ENCODE peak calls at places on chromosomes 7 and 10, in eight cellular contexts. F is spleen; H is GM13976; J is mammary epithelial cell; Z is CD4-positive, alpha-beta T cell; Y is dorsolateral prefrontal cortex; K is cardiac muscle cell; T is AG04449. V is an unnamed sample.

GRCh38 chr7:76142861-76143260 is 58.8 kb upstream of the SRRM3 start:
- DNase-seq in K (no peak), Y (no peak), T (no peak), Z (no peak), H (no peak), F (no peak), J (no peak), V (no peak)

GRCh38 chr10:91528768-91529167 is 104.1 kb downstream of the PPP1R3C start:
- DNase-seq in Z (no peak), H (no peak), F (no peak), K (no peak), Y (no peak), T (no peak), J (no peak), V (no peak)

GRCh38 chr7:80413395-80413955 is 98.4 kb downstream of the GNAT3 start:
- DNase-seq in F (no peak), Y (no peak), K (no peak), Z (no peak), J (no peak), H (no peak), T (no peak), V (no peak)

GRCh38 chr7:42991024-42991423 is 58.8 kb downstream of the MRPL32 start:
- DNase-seq in Y (no peak), J (no peak), K (no peak), T (no peak), F (no peak), Z (no peak), H (no peak), V (no peak)

GRCh38 chr10:131759347-131759746 is 141.5 kb upstream of the PPP2R2D start:
- DNase-seq in Y (no peak), J (no peak), H (no peak), T (no peak), F (no peak), K (no peak), Z (no peak), V (no peak)

GRCh38 chr7:33692956-33693355 is 212.4 kb upstream of the BMPER start:
- DNase-seq in F (no peak), Z (no peak), K (peak; percentile 73), Y (no peak), J (peak; percentile 6), T (peak; percentile 75), H (no peak), V (no peak)

GRCh38 chr7:40299097-40299496 is 164.3 kb downstream of the SUGCT start:
- DNase-seq in H (no peak), K (peak; percentile 75), T (peak; percentile 62), Z (no peak), J (peak; percentile 87), Y (no peak), F (no peak), V (no peak)

GRCh38 chr10:74681917-74682627 is 144.3 kb upstream of the KAT6B start:
- DNase-seq in Y (no peak), F (no peak), H (no peak), K (peak; percentile 40), J (no peak), Z (no peak), T (no peak), V (no peak)

GRCh38 chr7:128410092-128410665 is 397 bp upstream of the IMPDH1 start:
- DNase-seq in T (no peak), Z (peak; percentile 42), J (peak; percentile 82), F (peak; percentile 92), K (peak; percentile 95), H (peak; percentile 60), Y (no peak), V (peak; percentile 74)

GRCh38 chr7:140342732-140343514 is 55.4 kb downstream of the SLC37A3 start:
- DNase-seq in K (peak; percentile 48), F (peak; percentile 74), T (no peak), H (no peak), Z (no peak), Y (peak; percentile 66), J (peak; percentile 6), V (peak; percentile 13)

GRCh38 chr7:136657332-136657942 is 211.0 kb upstream of the CHRM2 start:
- DNase-seq in Z (no peak), K (no peak), T (no peak), J (no peak), Y (no peak), H (no peak), F (no peak), V (no peak)

GRCh38 chr7:40793132-40793531 is 658.3 kb downstream of the SUGCT start:
- DNase-seq in T (peak; percentile 37), Z (no peak), F (no peak), Y (no peak), K (no peak), H (no peak), J (no peak), V (no peak)

GRCh38 chr7:107597582-107597916 is 17.5 kb downstream of the BCAP29 start:
- DNase-seq in Z (no peak), T (no peak), H (no peak), Y (no peak), K (no peak), J (no peak), F (no peak), V (no peak)

GRCh38 chr7:107596881-107597581 is 17.0 kb downstream of the BCAP29 start:
- DNase-seq in Y (no peak), Z (no peak), K (peak; percentile 45), H (no peak), J (no peak), T (no peak), F (no peak), V (no peak)

GRCh38 chr7:107600816-107601215 is 20.8 kb downstream of the BCAP29 start:
- DNase-seq in T (no peak), K (no peak), Z (no peak), H (no peak), F (no peak), Y (no peak), J (no peak), V (no peak)

GRCh38 chr7:107597953-107598352 is 17.9 kb downstream of the BCAP29 start:
- DNase-seq in F (no peak), J (no peak), Y (no peak), H (no peak), Z (no peak), T (no peak), K (no peak), V (no peak)

GRCh38 chr7:107599262-107599661 is 19.2 kb downstream of the BCAP29 start:
- DNase-seq in J (no peak), Y (no peak), F (no peak), K (no peak), Z (no peak), T (no peak), H (no peak), V (no peak)
- TF ChIP-seq CTCF in J (no peak), Y (no peak), F (no peak), K (no peak), Z (no peak), T (no peak), H (no peak), V (no peak)

GRCh38 chr10:69223028-69223342 is 2.9 kb downstream of the HKDC1 start:
- DNase-seq in F (no peak), Y (no peak), K (no peak), T (no peak), J (no peak), H (no peak), Z (no peak), V (no peak)

GRCh38 chr10:69220510-69220909 is 378 bp downstream of the HKDC1 start:
- DNase-seq in H (no peak), T (no peak), K (no peak), Z (no peak), F (peak; percentile 39), J (no peak), Y (no peak), V (no peak)

GRCh38 chr10:69220041-69220451 is at the start of gene HKDC1:
- DNase-seq in F (peak; percentile 34), H (no peak), K (no peak), Y (no peak), J (no peak), Z (no peak), T (no peak), V (no peak)

GRCh38 chr10:69224862-69225657 is 4.9 kb downstream of the HKDC1 start:
- DNase-seq in Z (no peak), F (no peak), K (peak; percentile 29), J (peak; percentile 66), T (no peak), Y (no peak), H (peak; percentile 12), V (no peak)

DNA sequence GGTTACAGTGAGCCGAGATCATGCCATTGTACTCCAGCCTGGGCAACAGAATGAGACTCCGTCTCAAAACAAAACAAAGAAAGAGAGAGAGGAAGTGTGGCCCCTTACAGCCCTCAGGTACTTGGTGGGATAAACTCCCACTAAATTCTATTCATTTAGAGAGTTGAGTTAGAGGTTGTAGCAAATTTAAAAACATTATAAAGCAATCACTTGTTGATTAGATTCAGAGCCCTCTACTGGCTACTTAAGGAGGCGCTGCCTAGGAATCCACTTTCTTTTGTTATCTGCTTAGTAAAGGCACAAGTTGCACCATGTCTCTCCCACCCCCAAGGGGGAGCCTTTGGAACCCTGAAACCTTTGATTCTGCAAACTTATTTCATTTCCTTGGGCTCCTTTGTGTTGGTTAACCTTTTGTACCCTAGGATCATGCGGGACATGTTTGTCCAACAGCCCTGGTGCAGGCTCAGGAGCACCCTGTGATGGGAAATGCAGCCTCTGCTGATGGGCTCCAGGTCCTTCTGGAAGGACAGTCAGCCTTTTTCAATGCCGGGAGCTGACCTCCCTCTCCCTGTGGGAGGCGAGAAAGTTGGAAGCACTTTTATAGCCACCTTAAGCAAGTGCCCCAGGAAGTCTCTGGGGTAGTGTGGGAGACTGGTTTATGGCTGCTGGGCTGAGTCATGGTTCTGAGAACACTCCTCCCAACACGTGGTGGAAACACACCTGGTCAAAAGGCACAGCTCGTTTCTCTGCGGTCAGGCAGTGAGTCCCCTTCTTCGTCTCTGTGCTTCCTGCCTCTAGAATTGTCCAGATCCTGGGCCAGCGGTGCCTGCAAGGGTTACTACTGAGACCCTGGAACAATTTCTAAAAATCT is 2.3 kb downstream of the HKDC1 start:
- DNase-seq in Y (no peak), F (peak; percentile 85), K (peak; percentile 76), Z (peak; percentile 46), J (peak; percentile 96), T (no peak), H (peak; percentile 85), V (peak; percentile 92)
- TF ChIP-seq CTCF in Y (peak; percentile 62), F (peak; percentile 74), K (peak; percentile 78), Z (peak; percentile 87), J (peak; percentile 80), T (peak; percentile 53), H (peak; percentile 47), V (peak; percentile 87)

DNA sequence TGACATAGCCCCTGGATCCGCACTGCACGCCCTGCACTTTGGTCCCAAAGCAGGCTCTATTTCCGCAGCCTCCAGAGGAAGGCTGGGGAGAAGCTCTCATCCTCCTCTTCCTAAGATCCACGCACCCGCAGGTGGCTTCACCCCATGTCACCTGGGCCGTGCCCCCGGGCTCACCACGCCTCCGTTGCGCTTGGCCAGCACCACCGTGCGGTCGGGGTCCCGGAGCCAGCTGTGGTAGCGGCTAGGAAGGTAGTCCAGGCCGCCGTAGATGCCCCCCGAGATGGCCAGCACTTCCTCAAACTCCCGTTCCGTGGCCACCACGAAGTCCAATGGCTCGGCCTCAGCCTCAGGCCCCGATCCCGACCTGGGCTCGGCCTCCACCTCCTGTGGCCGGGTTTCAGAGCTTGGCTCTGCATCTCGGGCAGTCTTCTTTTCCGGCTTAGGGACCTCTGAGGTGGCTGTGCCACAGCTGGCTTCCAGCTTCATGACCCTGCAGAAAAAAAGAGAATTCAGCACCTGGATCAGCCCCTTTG is 5.7 kb downstream of the NAT16 start:
- DNase-seq in J (no peak), F (no peak), H (no peak), Y (no peak), T (no peak), Z (no peak), K (no peak), V (no peak)
- TF ChIP-seq CTCF in J (no peak), F (no peak), H (no peak), Y (no peak), T (no peak), Z (no peak), K (no peak), V (no peak)

GRCh38 chr7:132861940-132862554 is 219.8 kb downstream of the CHCHD3 start:
- DNase-seq in H (no peak), K (peak; percentile 18), T (no peak), F (no peak), Y (no peak), Z (no peak), J (no peak), V (no peak)
- TF ChIP-seq CTCF in H (no peak), K (no peak), T (no peak), F (no peak), Y (no peak), Z (no peak), J (no peak), V (no peak)

V was measured in activated CD8-positive, alpha-beta T cell treated with anti-CD3 and anti-CD28 coated beads for 36 hours.